ENCODE peak calls at places on chromosomes 12 and 14, in seven cellular contexts. One of them, this sample, is unnamed. For H3K27me3 and H3K36me3, the result is how much of the 10 kb centered on the place peaks cover.

GRCh38 chr14:103828315-103828967 is 18.9 kb downstream of the PPP1R13B start:
- DNase-seq in uterus: peak
- DNase-seq in heart right ventricle: peak
- DNase-seq in keratinocyte: no peak
- DNase-seq in body of pancreas: peak
- DNase-seq in astrocyte: peak
- DNase-seq in ovary: peak
- DNase-seq in this sample: no peak

GRCh38 chr12:5388581-5389535 is 43.0 kb upstream of the NTF3 start:
- DNase-seq in uterus: no peak
- DNase-seq in heart right ventricle: no peak
- DNase-seq in keratinocyte: peak
- DNase-seq in body of pancreas: no peak
- DNase-seq in astrocyte: peak
- DNase-seq in ovary: no peak
- DNase-seq in this sample: no peak

GRCh38 chr14:74257078-74257987 is 18.1 kb downstream of the VSX2 start:
- DNase-seq in uterus: no peak
- DNase-seq in heart right ventricle: peak
- DNase-seq in keratinocyte: no peak
- DNase-seq in body of pancreas: peak
- DNase-seq in astrocyte: no peak
- DNase-seq in ovary: peak
- DNase-seq in this sample: no peak

GRCh38 chr12:53695148-53696138 is 19.6 kb upstream of the ATP5MC2 start:
- DNase-seq in uterus: no peak
- DNase-seq in heart right ventricle: no peak
- DNase-seq in keratinocyte: no peak
- DNase-seq in body of pancreas: peak
- DNase-seq in astrocyte: peak
- DNase-seq in ovary: no peak
- DNase-seq in this sample: peak

GRCh38 chr12:85948340-85948739 is 74.2 kb downstream of the NTS start:
- DNase-seq in uterus: no peak
- DNase-seq in heart right ventricle: no peak
- DNase-seq in keratinocyte: no peak
- DNase-seq in body of pancreas: no peak
- DNase-seq in astrocyte: no peak
- DNase-seq in ovary: no peak
- DNase-seq in this sample: no peak

GRCh38 chr14:20799955-20800544 is 2.6 kb downstream of the RNASE1 start:
- DNase-seq in uterus: peak
- DNase-seq in heart right ventricle: peak
- DNase-seq in keratinocyte: no peak
- DNase-seq in body of pancreas: peak
- DNase-seq in astrocyte: no peak
- DNase-seq in ovary: no peak
- DNase-seq in this sample: peak

GRCh38 chr14:77865455-77865854 is 65.5 kb downstream of the ADCK1 start:
- DNase-seq in uterus: no peak
- DNase-seq in heart right ventricle: no peak
- DNase-seq in keratinocyte: no peak
- DNase-seq in body of pancreas: peak
- DNase-seq in astrocyte: no peak
- DNase-seq in ovary: no peak
- DNase-seq in this sample: no peak

GRCh38 chr12:74293689-74294131 is 243.9 kb upstream of the ATXN7L3B start:
- DNase-seq in uterus: no peak
- DNase-seq in heart right ventricle: no peak
- DNase-seq in keratinocyte: no peak
- DNase-seq in body of pancreas: no peak
- DNase-seq in astrocyte: no peak
- DNase-seq in ovary: no peak
- DNase-seq in this sample: no peak

GRCh38 chr14:105529506-105530445 is 3.4 kb downstream of the TMEM121 start:
- DNase-seq in uterus: no peak
- DNase-seq in heart right ventricle: peak
- DNase-seq in keratinocyte: no peak
- DNase-seq in body of pancreas: no peak
- DNase-seq in astrocyte: no peak
- DNase-seq in ovary: peak
- DNase-seq in this sample: no peak

GRCh38 chr14:100012928-100013327 is 52.3 kb upstream of the EVL start:
- DNase-seq in uterus: no peak
- DNase-seq in heart right ventricle: no peak
- DNase-seq in keratinocyte: no peak
- DNase-seq in body of pancreas: no peak
- DNase-seq in astrocyte: no peak
- DNase-seq in ovary: no peak
- DNase-seq in this sample: no peak

GRCh38 chr12:6946033-6946919 is 2.5 kb downstream of the C12orf57 start:
- DNase-seq in uterus: no peak
- DNase-seq in heart right ventricle: no peak
- DNase-seq in keratinocyte: no peak
- DNase-seq in body of pancreas: peak
- DNase-seq in astrocyte: no peak
- DNase-seq in ovary: peak
- DNase-seq in this sample: peak

GRCh38 chr12:104669851-104670337 is 213.1 kb downstream of the CHST11 start:
- DNase-seq in uterus: peak
- DNase-seq in heart right ventricle: peak
- DNase-seq in keratinocyte: no peak
- DNase-seq in body of pancreas: peak
- DNase-seq in astrocyte: peak
- DNase-seq in ovary: peak
- DNase-seq in this sample: no peak

GRCh38 chr12:3473844-3474243 is 17.2 kb upstream of the PRMT8 start:
- DNase-seq in uterus: no peak
- DNase-seq in heart right ventricle: no peak
- DNase-seq in keratinocyte: no peak
- DNase-seq in body of pancreas: no peak
- DNase-seq in astrocyte: no peak
- DNase-seq in ovary: no peak
- DNase-seq in this sample: no peak

GRCh38 chr14:23559010-23559920 is 3.2 kb downstream of the THTPA start:
- DNase-seq in uterus: no peak
- DNase-seq in heart right ventricle: no peak
- DNase-seq in keratinocyte: no peak
- DNase-seq in body of pancreas: peak
- DNase-seq in astrocyte: no peak
- DNase-seq in ovary: peak
- DNase-seq in this sample: peak

GRCh38 chr14:57275023-57275664 is 6.4 kb downstream of the AP5M1 start:
- DNase-seq in uterus: no peak
- DNase-seq in heart right ventricle: no peak
- DNase-seq in keratinocyte: no peak
- DNase-seq in body of pancreas: no peak
- DNase-seq in astrocyte: peak
- DNase-seq in ovary: no peak
- DNase-seq in this sample: no peak

GRCh38 chr12:100141998-100142850 is 450 bp downstream of the BLTP3B start:
- DNase-seq in uterus: peak
- DNase-seq in heart right ventricle: peak
- DNase-seq in keratinocyte: no peak
- DNase-seq in body of pancreas: peak
- DNase-seq in astrocyte: no peak
- DNase-seq in ovary: peak
- DNase-seq in this sample: peak

GRCh38 chr14:80387563-80387981 is 176.3 kb upstream of the DIO2 start:
- DNase-seq in uterus: no peak
- DNase-seq in heart right ventricle: no peak
- DNase-seq in keratinocyte: no peak
- DNase-seq in body of pancreas: no peak
- DNase-seq in astrocyte: peak
- DNase-seq in ovary: no peak
- DNase-seq in this sample: no peak

GRCh38 chr12:68374315-68374982 is 42.3 kb upstream of the MDM1 start:
- DNase-seq in uterus: no peak
- DNase-seq in heart right ventricle: no peak
- DNase-seq in keratinocyte: no peak
- DNase-seq in body of pancreas: no peak
- DNase-seq in astrocyte: no peak
- DNase-seq in ovary: no peak
- DNase-seq in this sample: no peak

GRCh38 chr12:43805149-43805856 is 814 bp downstream of the TWF1 start:
- DNase-seq in uterus: no peak
- DNase-seq in heart right ventricle: no peak
- DNase-seq in keratinocyte: no peak
- DNase-seq in body of pancreas: no peak
- DNase-seq in astrocyte: peak
- DNase-seq in ovary: no peak
- DNase-seq in this sample: peak

GRCh38 chr12:52529417-52529816 is 9.2 kb upstream of the KRT5 start:
- DNase-seq in uterus: no peak
- DNase-seq in heart right ventricle: no peak
- DNase-seq in keratinocyte: no peak
- DNase-seq in body of pancreas: no peak
- DNase-seq in astrocyte: no peak
- DNase-seq in ovary: no peak
- DNase-seq in this sample: no peak

GRCh38 chr12:52530905-52531304 is 10.7 kb upstream of the KRT5 start:
- DNase-seq in uterus: no peak
- DNase-seq in heart right ventricle: no peak
- DNase-seq in keratinocyte: no peak
- DNase-seq in body of pancreas: no peak
- DNase-seq in astrocyte: no peak
- DNase-seq in ovary: no peak
- DNase-seq in this sample: no peak

GRCh38 chr12:52529846-52530245 is 9.7 kb upstream of the KRT5 start:
- DNase-seq in uterus: no peak
- DNase-seq in heart right ventricle: no peak
- DNase-seq in keratinocyte: no peak
- DNase-seq in body of pancreas: no peak
- DNase-seq in astrocyte: no peak
- DNase-seq in ovary: no peak
- DNase-seq in this sample: no peak

GRCh38 chr12:52531563-52532300 is 11.5 kb upstream of the KRT5 start:
- DNase-seq in uterus: no peak
- DNase-seq in heart right ventricle: no peak
- DNase-seq in keratinocyte: no peak
- DNase-seq in body of pancreas: no peak
- DNase-seq in astrocyte: no peak
- DNase-seq in ovary: no peak
- DNase-seq in this sample: no peak

GRCh38 chr12:52530366-52530765 is 10.2 kb upstream of the KRT5 start:
- DNase-seq in uterus: no peak
- DNase-seq in heart right ventricle: no peak
- DNase-seq in keratinocyte: no peak
- DNase-seq in body of pancreas: no peak
- DNase-seq in astrocyte: no peak
- DNase-seq in ovary: no peak
- DNase-seq in this sample: no peak
- H3K27me3 ChIP-seq in uterus: under half
- H3K27me3 ChIP-seq in heart right ventricle: under half
- H3K27me3 ChIP-seq in keratinocyte: under half
- H3K27me3 ChIP-seq in body of pancreas: under half
- H3K27me3 ChIP-seq in astrocyte: under half
- H3K27me3 ChIP-seq in ovary: under half
- H3K27me3 ChIP-seq in this sample: under half

DNA sequence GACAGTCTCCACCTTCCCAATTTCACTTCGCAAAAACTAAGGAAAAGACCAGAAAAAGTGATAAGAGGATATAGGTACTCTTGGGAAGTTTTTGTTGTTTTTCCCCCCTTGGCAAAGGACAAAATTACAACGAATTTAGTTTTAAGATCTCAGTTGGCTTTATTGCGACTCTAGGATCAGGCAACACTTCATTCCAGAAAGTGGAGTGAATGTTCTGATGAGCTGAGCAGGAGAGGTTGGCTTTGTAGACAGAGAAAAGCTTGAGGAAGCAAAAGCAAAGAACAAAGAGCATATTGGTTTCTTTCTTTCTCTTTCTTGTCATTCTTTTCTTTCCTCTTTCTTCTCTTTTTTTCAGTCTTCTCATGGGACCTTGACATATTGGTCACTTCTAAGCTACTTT is 640 bp upstream of the ZFYVE1 start:
- DNase-seq in uterus: no peak
- DNase-seq in heart right ventricle: no peak
- DNase-seq in keratinocyte: no peak
- DNase-seq in body of pancreas: no peak
- DNase-seq in astrocyte: no peak
- DNase-seq in ovary: no peak
- DNase-seq in this sample: no peak
- H3K4me3 ChIP-seq in uterus: peak
- H3K4me3 ChIP-seq in heart right ventricle: peak
- H3K4me3 ChIP-seq in keratinocyte: peak
- H3K4me3 ChIP-seq in body of pancreas: peak
- H3K4me3 ChIP-seq in astrocyte: peak
- H3K4me3 ChIP-seq in ovary: peak
- H3K4me3 ChIP-seq in this sample: peak

GRCh38 chr12:117166107-117166506 is 24.2 kb downstream of the FBXO21 start:
- DNase-seq in uterus: no peak
- DNase-seq in heart right ventricle: no peak
- DNase-seq in keratinocyte: no peak
- DNase-seq in body of pancreas: no peak
- DNase-seq in astrocyte: no peak
- DNase-seq in ovary: no peak
- DNase-seq in this sample: no peak
- H3K36me3 ChIP-seq in uterus: under half
- H3K36me3 ChIP-seq in heart right ventricle: half or more
- H3K36me3 ChIP-seq in keratinocyte: under half
- H3K36me3 ChIP-seq in body of pancreas: under half
- H3K36me3 ChIP-seq in astrocyte: under half
- H3K36me3 ChIP-seq in ovary: under half
- H3K36me3 ChIP-seq in this sample: under half

DNA sequence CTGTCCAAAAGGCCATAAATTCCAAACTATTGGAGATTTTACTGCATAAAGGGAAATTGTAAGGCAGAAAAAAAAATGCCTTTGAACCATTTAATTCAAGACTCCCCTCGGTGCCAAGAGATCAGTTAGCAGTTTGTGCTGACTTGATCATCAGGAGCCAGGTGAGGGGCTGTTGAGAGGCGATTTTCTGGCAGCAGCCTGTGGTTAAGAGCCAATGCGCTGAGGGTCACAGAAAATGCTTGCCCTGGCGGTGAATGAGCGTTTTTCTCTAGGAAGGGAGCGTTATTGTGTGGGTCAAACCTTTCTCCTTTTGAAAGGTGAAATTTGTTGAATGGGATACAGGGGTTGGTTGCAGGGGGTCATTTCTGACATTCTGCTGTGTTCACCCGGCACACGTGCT is 4.7 kb downstream of the SRRM4 start:
- DNase-seq in uterus: no peak
- DNase-seq in heart right ventricle: no peak
- DNase-seq in keratinocyte: no peak
- DNase-seq in body of pancreas: no peak
- DNase-seq in astrocyte: no peak
- DNase-seq in ovary: no peak
- DNase-seq in this sample: no peak
- H3K27me3 ChIP-seq in uterus: under half
- H3K27me3 ChIP-seq in heart right ventricle: under half
- H3K27me3 ChIP-seq in keratinocyte: under half
- H3K27me3 ChIP-seq in body of pancreas: under half
- H3K27me3 ChIP-seq in astrocyte: under half
- H3K27me3 ChIP-seq in ovary: under half
- H3K27me3 ChIP-seq in this sample: under half

GRCh38 chr12:88411689-88412088 is 168.6 kb downstream of the KITLG start:
- DNase-seq in uterus: no peak
- DNase-seq in heart right ventricle: no peak
- DNase-seq in keratinocyte: no peak
- DNase-seq in body of pancreas: no peak
- DNase-seq in astrocyte: no peak
- DNase-seq in ovary: no peak
- DNase-seq in this sample: no peak
- H3K4me3 ChIP-seq in uterus: no peak
- H3K4me3 ChIP-seq in heart right ventricle: no peak
- H3K4me3 ChIP-seq in keratinocyte: no peak
- H3K4me3 ChIP-seq in body of pancreas: no peak
- H3K4me3 ChIP-seq in astrocyte: no peak
- H3K4me3 ChIP-seq in ovary: no peak
- H3K4me3 ChIP-seq in this sample: no peak

GRCh38 chr12:123469978-123470377 is 12.0 kb downstream of the SNRNP35 start:
- DNase-seq in uterus: no peak
- DNase-seq in heart right ventricle: no peak
- DNase-seq in keratinocyte: no peak
- DNase-seq in body of pancreas: no peak
- DNase-seq in astrocyte: no peak
- DNase-seq in ovary: no peak
- DNase-seq in this sample: no peak
- H3K36me3 ChIP-seq in uterus: under half
- H3K36me3 ChIP-seq in heart right ventricle: half or more
- H3K36me3 ChIP-seq in keratinocyte: under half
- H3K36me3 ChIP-seq in body of pancreas: under half
- H3K36me3 ChIP-seq in astrocyte: under half
- H3K36me3 ChIP-seq in ovary: under half
- H3K36me3 ChIP-seq in this sample: under half